ENCODE peak calls at places on chromosome 6, in four cellular contexts. C is testis, E is neural progenitor cell, K is ovary. P is an unnamed sample.

GRCh38 chr6:5606546-5606945 is 345.2 kb downstream of the FARS2 start:
- DNase-seq in E (no peak), C (no peak), K (no peak), P (no peak)

GRCh38 chr6:21340563-21340962 is 253.0 kb upstream of the SOX4 start:
- DNase-seq in E (no peak), C (no peak), K (no peak), P (no peak)

GRCh38 chr6:16514249-16514648 is 247.0 kb downstream of the ATXN1 start:
- DNase-seq in K (no peak), E (peak; percentile 42), C (peak; percentile 26), P (peak; percentile 70)

GRCh38 chr6:138240476-138241245 is 22.4 kb upstream of the PBOV1 start:
- DNase-seq in K (no peak), E (no peak), C (no peak), P (no peak)

GRCh38 chr6:43924222-43924702 is 154.3 kb downstream of the VEGFA start:
- DNase-seq in K (no peak), E (no peak), C (no peak), P (no peak)

GRCh38 chr6:55643868-55644267 is 64.9 kb upstream of the HMGCLL1 start:
- DNase-seq in C (no peak), K (no peak), E (no peak), P (peak; percentile 49)

GRCh38 chr6:89818977-89819335 is 638 bp downstream of the MDN1 start:
- DNase-seq in C (peak; percentile 43), K (no peak), E (peak; percentile 55), P (peak; percentile 40)

GRCh38 chr6:4615891-4616290 is 160.3 kb upstream of the CDYL start:
- DNase-seq in K (no peak), C (no peak), E (no peak), P (no peak)

GRCh38 chr6:109458774-109459531 is 3.4 kb upstream of the MICAL1 start:
- DNase-seq in C (no peak), E (peak; percentile 53), K (no peak), P (no peak)

GRCh38 chr6:84026721-84027164 is 6.8 kb upstream of the MRAP2 start:
- DNase-seq in E (no peak), C (no peak), K (no peak), P (no peak)

GRCh38 chr6:42702200-42702599 is 20.2 kb downstream of the PRPH2 start:
- DNase-seq in E (no peak), K (no peak), C (no peak), P (peak; percentile 65)

GRCh38 chr6:68427630-68428029 is 207.5 kb upstream of the ADGRB3 start:
- DNase-seq in K (no peak), C (no peak), E (no peak), P (peak; percentile 79)

GRCh38 chr6:169376458-169376857 is 122.8 kb upstream of the THBS2 start:
- DNase-seq in C (no peak), K (no peak), E (no peak), P (no peak)

GRCh38 chr6:169378620-169379381 is 125.2 kb upstream of the THBS2 start:
- DNase-seq in E (no peak), K (no peak), C (no peak), P (no peak)

GRCh38 chr6:169381988-169382387 is 128.3 kb upstream of the THBS2 start:
- DNase-seq in K (no peak), C (no peak), E (no peak), P (no peak)

GRCh38 chr6:169380493-169380892 is 126.8 kb upstream of the THBS2 start:
- DNase-seq in E (no peak), C (no peak), K (no peak), P (no peak)

DNA sequence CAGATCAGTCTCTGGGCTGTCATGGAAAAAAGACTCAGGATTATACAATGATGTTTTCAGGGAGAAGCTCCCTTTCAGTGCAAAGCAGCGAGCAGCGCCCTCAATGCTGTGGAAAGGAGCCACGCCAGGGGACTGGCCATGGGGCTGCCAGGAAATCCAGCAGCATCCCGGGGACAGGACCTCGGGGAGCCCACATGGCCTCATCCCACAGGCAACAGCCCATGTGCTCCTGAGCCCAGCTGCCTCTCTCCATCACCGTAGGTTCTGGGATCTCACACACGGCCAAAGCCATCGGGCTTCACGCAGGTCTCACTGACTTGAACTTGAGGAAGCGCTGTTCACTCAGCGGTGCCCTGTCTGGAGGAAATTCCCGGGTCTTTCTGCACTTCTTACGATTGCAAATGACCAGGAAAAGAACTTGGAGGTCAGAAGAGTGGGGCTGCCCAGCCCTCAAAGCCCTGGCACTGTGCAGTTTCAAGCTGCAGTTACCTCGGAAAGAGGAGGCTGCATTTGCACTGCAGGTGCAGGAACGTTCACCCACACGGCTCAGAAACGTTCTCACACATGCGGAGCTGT is 125.9 kb upstream of the THBS2 start:
- DNase-seq in E (no peak), K (no peak), C (no peak), P (no peak)
- H3K9me3 ChIP-seq in E (no peaks in the 10 kb centered on the region), K (no peaks in the 10 kb centered on the region), C (no peaks in the 10 kb centered on the region), P (peaks cover 8% of the 10 kb centered on the region)

GRCh38 chr6:99393366-99393697 is 663 bp downstream of the COQ3 start:
- DNase-seq in E (no peak), C (no peak), K (no peak), P (no peak)

GRCh38 chr6:99393698-99394531 is at the start of gene COQ3:
- DNase-seq in E (peak; percentile 95), C (peak; percentile 85), K (peak; percentile 60), P (peak; percentile 64)

GRCh38 chr6:99390896-99391295 is 3.1 kb downstream of the COQ3 start:
- DNase-seq in C (no peak), K (no peak), E (no peak), P (no peak)
- H3K9me3 ChIP-seq in C (no peaks in the 10 kb centered on the region), K (no peaks in the 10 kb centered on the region), E (no peaks in the 10 kb centered on the region), P (no peaks in the 10 kb centered on the region)

DNA sequence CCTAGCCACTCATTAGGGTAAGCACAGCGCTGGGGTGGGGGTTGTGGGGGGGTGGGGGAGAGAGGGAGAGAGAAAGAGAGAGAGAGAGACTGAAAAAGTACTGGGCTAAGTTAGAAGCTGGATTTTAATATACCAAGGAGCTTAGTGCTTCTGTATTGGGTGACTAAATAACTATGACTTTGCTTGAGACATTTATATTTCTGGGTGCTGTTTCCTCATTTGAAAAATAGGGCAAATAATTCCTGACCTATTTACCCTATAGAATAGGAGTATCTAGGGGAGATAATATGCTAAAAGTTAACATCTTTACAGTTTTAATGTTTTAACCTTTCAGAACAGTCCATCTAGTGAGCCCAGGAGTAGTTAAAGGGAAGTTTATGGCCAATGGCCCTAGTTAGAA is 7.7 kb downstream of the NKAIN2 start:
- DNase-seq in K (no peak), C (no peak), E (no peak), P (no peak)
- H3K9me3 ChIP-seq in K (no peaks in the 10 kb centered on the region), C (no peaks in the 10 kb centered on the region), E (no peaks in the 10 kb centered on the region), P (no peaks in the 10 kb centered on the region)

DNA sequence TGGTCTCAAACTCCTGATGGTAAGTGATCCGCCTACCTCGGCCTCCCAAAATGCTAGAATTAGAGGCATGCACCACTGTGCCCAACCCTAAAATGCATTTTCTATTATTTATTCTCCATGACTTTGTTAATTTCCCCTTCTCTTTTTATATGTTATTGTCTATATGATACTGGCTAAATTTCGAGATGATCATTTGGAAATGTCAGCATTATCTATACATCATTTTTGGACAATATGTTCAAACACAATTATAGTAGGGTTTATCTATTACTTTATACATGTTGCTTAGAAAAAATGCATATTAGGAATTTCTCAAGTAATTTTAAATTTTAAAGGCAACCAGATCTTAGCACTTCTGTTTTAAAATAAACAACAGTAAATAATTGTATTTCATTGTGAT is 34.4 kb upstream of the HIVEP1 start:
- DNase-seq in K (no peak), E (no peak), C (no peak), P (no peak)
- H3K9me3 ChIP-seq in K (no peaks in the 10 kb centered on the region), E (no peaks in the 10 kb centered on the region), C (no peaks in the 10 kb centered on the region), P (no peaks in the 10 kb centered on the region)

DNA sequence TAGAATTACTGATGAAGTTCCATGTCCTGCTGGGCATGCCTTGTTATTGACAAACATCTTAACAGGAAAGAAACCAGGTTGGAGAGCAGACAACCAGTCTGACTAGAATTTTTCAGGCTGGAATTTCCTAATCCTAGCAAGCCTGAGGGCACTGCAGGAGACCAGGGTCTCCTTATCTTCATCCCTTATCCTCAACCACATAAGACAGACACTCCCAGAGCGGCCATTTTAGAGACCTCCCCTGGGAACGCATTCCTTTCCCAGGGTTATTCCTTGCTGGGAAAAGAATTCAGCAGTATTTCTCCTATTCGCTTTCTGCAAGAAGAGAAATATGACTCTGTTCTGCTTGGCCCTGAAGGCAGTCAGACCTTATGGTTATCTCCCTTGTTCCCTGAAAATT is 803.7 kb downstream of the GRIK2 start:
- DNase-seq in C (no peak), E (peak; percentile 5), K (no peak), P (no peak)
- H3K9me3 ChIP-seq in C (no peaks in the 10 kb centered on the region), E (peaks cover 17% of the 10 kb centered on the region), K (no peaks in the 10 kb centered on the region), P (peaks cover 13% of the 10 kb centered on the region)

P was measured in PC-3.